ENCODE peak calls at places on chromosome 3, in six cellular contexts. One of them, this sample, is unnamed.

GRCh38 chr3:81760215-81760614 is 1.2 kb downstream of the GBE1 start:
- DNase-seq in AG09319: no peak
- DNase-seq in choroid plexus epithelial cell: no peak
- DNase-seq in MCF 10A: peak; percentile 15
- DNase-seq in astrocyte of the cerebellum: no peak
- DNase-seq in mesothelial cell of epicardium: no peak
- DNase-seq in this sample: no peak

GRCh38 chr3:23735575-23736326 is 70.0 kb upstream of the UBE2E1 start:
- DNase-seq in AG09319: no peak
- DNase-seq in choroid plexus epithelial cell: peak; percentile 79
- DNase-seq in MCF 10A: no peak
- DNase-seq in astrocyte of the cerebellum: no peak
- DNase-seq in mesothelial cell of epicardium: no peak
- DNase-seq in this sample: no peak

GRCh38 chr3:71428841-71429609 is 154.5 kb downstream of the FOXP1 start:
- DNase-seq in AG09319: peak; percentile 14
- DNase-seq in choroid plexus epithelial cell: peak; percentile 70
- DNase-seq in MCF 10A: peak; percentile 74
- DNase-seq in astrocyte of the cerebellum: peak; percentile 36
- DNase-seq in mesothelial cell of epicardium: no peak
- DNase-seq in this sample: no peak

GRCh38 chr3:29486917-29487316 is 206.0 kb downstream of the RBMS3 start:
- DNase-seq in AG09319: no peak
- DNase-seq in choroid plexus epithelial cell: no peak
- DNase-seq in MCF 10A: no peak
- DNase-seq in astrocyte of the cerebellum: no peak
- DNase-seq in mesothelial cell of epicardium: no peak
- DNase-seq in this sample: no peak

GRCh38 chr3:57980416-57980815 is 27.8 kb upstream of the FLNB start:
- DNase-seq in AG09319: no peak
- DNase-seq in choroid plexus epithelial cell: no peak
- DNase-seq in MCF 10A: no peak
- DNase-seq in astrocyte of the cerebellum: no peak
- DNase-seq in mesothelial cell of epicardium: no peak
- DNase-seq in this sample: no peak

GRCh38 chr3:149384911-149385321 is 7.5 kb upstream of the TM4SF1 start:
- DNase-seq in AG09319: peak; percentile 77
- DNase-seq in choroid plexus epithelial cell: peak; percentile 86
- DNase-seq in MCF 10A: peak; percentile 88
- DNase-seq in astrocyte of the cerebellum: no peak
- DNase-seq in mesothelial cell of epicardium: no peak
- DNase-seq in this sample: no peak

GRCh38 chr3:110199588-110199943 is 862.2 kb upstream of the DPPA4 start:
- DNase-seq in AG09319: no peak
- DNase-seq in choroid plexus epithelial cell: no peak
- DNase-seq in MCF 10A: no peak
- DNase-seq in astrocyte of the cerebellum: no peak
- DNase-seq in mesothelial cell of epicardium: no peak
- DNase-seq in this sample: no peak

GRCh38 chr3:126085841-126086240 is 1.9 kb upstream of the SLC41A3 start:
- DNase-seq in AG09319: no peak
- DNase-seq in choroid plexus epithelial cell: no peak
- DNase-seq in MCF 10A: no peak
- DNase-seq in astrocyte of the cerebellum: no peak
- DNase-seq in mesothelial cell of epicardium: no peak
- DNase-seq in this sample: no peak

GRCh38 chr3:61687206-61687605 is 125.8 kb downstream of the PTPRG start:
- DNase-seq in AG09319: no peak
- DNase-seq in choroid plexus epithelial cell: no peak
- DNase-seq in MCF 10A: no peak
- DNase-seq in astrocyte of the cerebellum: no peak
- DNase-seq in mesothelial cell of epicardium: no peak
- DNase-seq in this sample: no peak

GRCh38 chr3:42739401-42740158 is 33.5 kb downstream of the CCDC13 start:
- DNase-seq in AG09319: no peak
- DNase-seq in choroid plexus epithelial cell: peak; percentile 17
- DNase-seq in MCF 10A: no peak
- DNase-seq in astrocyte of the cerebellum: no peak
- DNase-seq in mesothelial cell of epicardium: peak; percentile 32
- DNase-seq in this sample: no peak

GRCh38 chr3:6640907-6641306 is 220.0 kb upstream of the GRM7 start:
- DNase-seq in AG09319: no peak
- DNase-seq in choroid plexus epithelial cell: no peak
- DNase-seq in MCF 10A: no peak
- DNase-seq in astrocyte of the cerebellum: no peak
- DNase-seq in mesothelial cell of epicardium: no peak
- DNase-seq in this sample: no peak

GRCh38 chr3:187922704-187923393 is 177.6 kb upstream of the BCL6 start:
- DNase-seq in AG09319: no peak
- DNase-seq in choroid plexus epithelial cell: peak; percentile 65
- DNase-seq in MCF 10A: no peak
- DNase-seq in astrocyte of the cerebellum: no peak
- DNase-seq in mesothelial cell of epicardium: no peak
- DNase-seq in this sample: no peak

GRCh38 chr3:185715091-185715490 is 109.8 kb downstream of the IGF2BP2 start:
- DNase-seq in AG09319: no peak
- DNase-seq in choroid plexus epithelial cell: no peak
- DNase-seq in MCF 10A: no peak
- DNase-seq in astrocyte of the cerebellum: no peak
- DNase-seq in mesothelial cell of epicardium: no peak
- DNase-seq in this sample: no peak

GRCh38 chr3:37961622-37962455 is 28.7 kb upstream of the VILL start:
- DNase-seq in AG09319: no peak
- DNase-seq in choroid plexus epithelial cell: no peak
- DNase-seq in MCF 10A: no peak
- DNase-seq in astrocyte of the cerebellum: no peak
- DNase-seq in mesothelial cell of epicardium: no peak
- DNase-seq in this sample: no peak

DNA sequence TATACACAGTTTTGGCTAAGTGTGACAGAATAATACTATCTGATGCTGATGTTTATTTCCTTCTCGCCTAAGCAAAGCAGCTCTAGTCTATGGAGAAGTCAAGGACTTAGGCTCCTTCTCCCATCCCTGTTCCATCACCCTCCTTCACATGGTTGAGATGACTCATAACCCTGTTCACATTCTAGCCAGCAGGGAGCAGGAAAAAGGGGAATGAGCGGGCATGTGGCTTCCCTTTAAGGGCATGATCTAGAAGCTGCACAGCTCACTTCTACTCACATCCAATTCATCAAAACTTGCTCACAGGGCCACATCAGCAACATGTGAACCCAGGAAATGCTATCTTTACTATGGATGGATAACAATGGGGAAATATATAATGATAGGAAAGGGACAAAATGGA is 40.9 kb downstream of the CBLB start:
- DNase-seq in AG09319: peak; percentile 12
- DNase-seq in choroid plexus epithelial cell: peak; percentile 97
- DNase-seq in MCF 10A: peak; percentile 88
- DNase-seq in astrocyte of the cerebellum: peak; percentile 61
- DNase-seq in mesothelial cell of epicardium: no peak
- DNase-seq in this sample: no peak
- TF ChIP-seq CTCF in AG09319: peak; percentile 25
- TF ChIP-seq CTCF in choroid plexus epithelial cell: peak; percentile 77
- TF ChIP-seq CTCF in MCF 10A: peak; percentile 29
- TF ChIP-seq CTCF in astrocyte of the cerebellum: peak; percentile 66
- TF ChIP-seq CTCF in mesothelial cell of epicardium: no peak
- TF ChIP-seq CTCF in this sample: no peak

GRCh38 chr3:12807066-12807465 is 10.6 kb downstream of the CAND2 start:
- DNase-seq in AG09319: no peak
- DNase-seq in choroid plexus epithelial cell: no peak
- DNase-seq in MCF 10A: no peak
- DNase-seq in astrocyte of the cerebellum: no peak
- DNase-seq in mesothelial cell of epicardium: no peak
- DNase-seq in this sample: no peak
- TF ChIP-seq CTCF in AG09319: no peak
- TF ChIP-seq CTCF in choroid plexus epithelial cell: no peak
- TF ChIP-seq CTCF in MCF 10A: no peak
- TF ChIP-seq CTCF in astrocyte of the cerebellum: no peak
- TF ChIP-seq CTCF in mesothelial cell of epicardium: no peak
- TF ChIP-seq CTCF in this sample: no peak

DNA sequence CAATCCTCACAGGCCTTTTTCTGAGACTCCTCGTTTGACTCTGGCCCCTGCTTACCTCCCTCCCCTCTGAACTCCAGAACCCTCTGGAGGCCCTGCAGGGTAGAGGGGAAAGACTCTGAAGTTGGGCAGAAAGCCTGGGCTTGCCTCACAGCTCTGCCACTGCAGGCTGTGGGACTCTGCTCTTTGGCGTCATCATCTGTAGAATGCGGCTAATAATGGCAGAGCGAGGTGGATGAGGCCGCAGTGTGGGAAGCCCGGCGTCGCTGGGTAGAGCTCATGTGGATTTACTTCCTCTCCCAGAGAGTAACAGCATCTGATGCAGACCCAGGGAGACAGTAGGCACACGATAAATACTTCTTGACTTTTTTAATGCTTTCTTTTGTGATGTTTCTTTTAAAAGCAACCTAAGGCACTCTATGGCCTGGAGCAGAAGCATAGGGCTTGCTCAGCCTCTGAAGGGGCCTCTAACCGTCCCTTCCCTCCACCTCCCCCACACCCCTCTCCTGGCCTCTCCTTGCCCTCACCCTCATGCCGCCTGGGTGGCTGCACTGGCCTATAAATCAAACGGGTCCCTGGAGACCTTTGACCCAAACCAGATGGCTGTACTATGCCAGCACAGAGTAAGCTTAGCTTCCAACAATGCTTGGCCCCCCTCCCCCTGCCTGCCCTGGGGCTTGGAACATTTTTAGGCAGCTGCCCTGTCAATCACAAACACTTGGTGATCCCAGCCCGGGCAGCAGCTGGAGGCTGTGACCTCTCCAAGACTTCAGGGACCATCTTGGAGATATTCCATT is 32.9 kb downstream of the SPSB4 start:
- DNase-seq in AG09319: no peak
- DNase-seq in choroid plexus epithelial cell: no peak
- DNase-seq in MCF 10A: no peak
- DNase-seq in astrocyte of the cerebellum: no peak
- DNase-seq in mesothelial cell of epicardium: no peak
- DNase-seq in this sample: no peak
- TF ChIP-seq CTCF in AG09319: no peak
- TF ChIP-seq CTCF in choroid plexus epithelial cell: no peak
- TF ChIP-seq CTCF in MCF 10A: no peak
- TF ChIP-seq CTCF in astrocyte of the cerebellum: no peak
- TF ChIP-seq CTCF in mesothelial cell of epicardium: no peak
- TF ChIP-seq CTCF in this sample: no peak

GRCh38 chr3:115913069-115913686 is 289.9 kb downstream of the GAP43 start:
- DNase-seq in AG09319: no peak
- DNase-seq in choroid plexus epithelial cell: peak; percentile 47
- DNase-seq in MCF 10A: no peak
- DNase-seq in astrocyte of the cerebellum: no peak
- DNase-seq in mesothelial cell of epicardium: no peak
- DNase-seq in this sample: no peak
- TF ChIP-seq CTCF in AG09319: peak; percentile 28
- TF ChIP-seq CTCF in choroid plexus epithelial cell: peak; percentile 51
- TF ChIP-seq CTCF in MCF 10A: peak; percentile 30
- TF ChIP-seq CTCF in astrocyte of the cerebellum: peak; percentile 28
- TF ChIP-seq CTCF in mesothelial cell of epicardium: peak; percentile 54
- TF ChIP-seq CTCF in this sample: no peak

GRCh38 chr3:170054204-170054603 is 16.4 kb downstream of the GPR160 start:
- DNase-seq in AG09319: no peak
- DNase-seq in choroid plexus epithelial cell: peak; percentile 46
- DNase-seq in MCF 10A: peak; percentile 24
- DNase-seq in astrocyte of the cerebellum: no peak
- DNase-seq in mesothelial cell of epicardium: no peak
- DNase-seq in this sample: no peak
- TF ChIP-seq CTCF in AG09319: peak; percentile 9
- TF ChIP-seq CTCF in choroid plexus epithelial cell: peak; percentile 60
- TF ChIP-seq CTCF in MCF 10A: peak; percentile 3
- TF ChIP-seq CTCF in astrocyte of the cerebellum: peak; percentile 27
- TF ChIP-seq CTCF in mesothelial cell of epicardium: no peak
- TF ChIP-seq CTCF in this sample: no peak

GRCh38 chr3:120202363-120202762 is 82.7 kb downstream of the GPR156 start:
- DNase-seq in AG09319: no peak
- DNase-seq in choroid plexus epithelial cell: no peak
- DNase-seq in MCF 10A: no peak
- DNase-seq in astrocyte of the cerebellum: no peak
- DNase-seq in mesothelial cell of epicardium: no peak
- DNase-seq in this sample: no peak

GRCh38 chr3:120196333-120196732 is 88.7 kb downstream of the GPR156 start:
- DNase-seq in AG09319: no peak
- DNase-seq in choroid plexus epithelial cell: no peak
- DNase-seq in MCF 10A: no peak
- DNase-seq in astrocyte of the cerebellum: no peak
- DNase-seq in mesothelial cell of epicardium: no peak
- DNase-seq in this sample: no peak

GRCh38 chr3:120196812-120197211 is 88.2 kb downstream of the GPR156 start:
- DNase-seq in AG09319: no peak
- DNase-seq in choroid plexus epithelial cell: no peak
- DNase-seq in MCF 10A: peak; percentile 33
- DNase-seq in astrocyte of the cerebellum: no peak
- DNase-seq in mesothelial cell of epicardium: no peak
- DNase-seq in this sample: no peak

GRCh38 chr3:120200836-120201235 is 84.2 kb downstream of the GPR156 start:
- DNase-seq in AG09319: no peak
- DNase-seq in choroid plexus epithelial cell: no peak
- DNase-seq in MCF 10A: no peak
- DNase-seq in astrocyte of the cerebellum: no peak
- DNase-seq in mesothelial cell of epicardium: no peak
- DNase-seq in this sample: no peak

GRCh38 chr3:120198305-120198878 is 86.6 kb downstream of the GPR156 start:
- DNase-seq in AG09319: no peak
- DNase-seq in choroid plexus epithelial cell: peak; percentile 73
- DNase-seq in MCF 10A: peak; percentile 55
- DNase-seq in astrocyte of the cerebellum: peak; percentile 13
- DNase-seq in mesothelial cell of epicardium: no peak
- DNase-seq in this sample: no peak
- TF ChIP-seq CTCF in AG09319: peak; percentile 29
- TF ChIP-seq CTCF in choroid plexus epithelial cell: peak; percentile 50
- TF ChIP-seq CTCF in MCF 10A: peak; percentile 41
- TF ChIP-seq CTCF in astrocyte of the cerebellum: peak; percentile 48
- TF ChIP-seq CTCF in mesothelial cell of epicardium: no peak
- TF ChIP-seq CTCF in this sample: no peak

GRCh38 chr3:157159037-157159761 is 748 bp downstream of the CCNL1 start:
- DNase-seq in AG09319: no peak
- DNase-seq in choroid plexus epithelial cell: peak; percentile 45
- DNase-seq in MCF 10A: peak; percentile 81
- DNase-seq in astrocyte of the cerebellum: no peak
- DNase-seq in mesothelial cell of epicardium: peak; percentile 75
- DNase-seq in this sample: no peak
- TF ChIP-seq CTCF in AG09319: peak; percentile 11
- TF ChIP-seq CTCF in choroid plexus epithelial cell: no peak
- TF ChIP-seq CTCF in MCF 10A: no peak
- TF ChIP-seq CTCF in astrocyte of the cerebellum: no peak
- TF ChIP-seq CTCF in mesothelial cell of epicardium: no peak
- TF ChIP-seq CTCF in this sample: no peak

GRCh38 chr3:113275876-113276580 is 64.7 kb downstream of the BOC start:
- DNase-seq in AG09319: peak; percentile 69
- DNase-seq in choroid plexus epithelial cell: peak; percentile 83
- DNase-seq in MCF 10A: peak; percentile 54
- DNase-seq in astrocyte of the cerebellum: peak; percentile 58
- DNase-seq in mesothelial cell of epicardium: no peak
- DNase-seq in this sample: no peak
- TF ChIP-seq CTCF in AG09319: peak; percentile 44
- TF ChIP-seq CTCF in choroid plexus epithelial cell: peak; percentile 47
- TF ChIP-seq CTCF in MCF 10A: no peak
- TF ChIP-seq CTCF in astrocyte of the cerebellum: peak; percentile 55
- TF ChIP-seq CTCF in mesothelial cell of epicardium: peak; percentile 31
- TF ChIP-seq CTCF in this sample: no peak